ENCODE peak calls at places on chromosomes 13 and 19, in six cellular contexts. A, G, N, L, W and R are unnamed samples.

GRCh38 chr19:4013886-4014540 is 6.5 kb downstream of the PIAS4 start:
- DNase-seq in A (no peak), L (no peak), N (no peak), G (no peak), W (no peak), R (no peak)

GRCh38 chr19:14149011-14149410 is 12.6 kb upstream of the ASF1B start:
- DNase-seq in N (no peak), W (no peak), A (no peak), L (no peak), G (no peak), R (no peak)

GRCh38 chr13:23674795-23675640 is 104.8 kb downstream of the TNFRSF19 start:
- DNase-seq in L (no peak), G (no peak), N (no peak), A (no peak), W (no peak), R (peak)

GRCh38 chr13:96089749-96090239 is at the start of gene HS6ST3:
- DNase-seq in N (no peak), W (peak), A (no peak), L (no peak), G (peak), R (peak)

GRCh38 chr19:13053761-13054604 is 48.7 kb downstream of the LYL1 start:
- DNase-seq in N (no peak), W (no peak), A (no peak), L (no peak), G (peak), R (peak)

GRCh38 chr19:18230941-18231734 is 4.9 kb upstream of the PDE4C start:
- DNase-seq in L (no peak), G (peak), N (no peak), A (no peak), W (no peak), R (no peak)

GRCh38 chr13:36549126-36549702 is 116.9 kb downstream of the CCNA1 start:
- DNase-seq in W (no peak), L (no peak), A (no peak), N (no peak), G (no peak), R (no peak)

GRCh38 chr13:33676700-33677048 is 141.3 kb upstream of the RFC3 start:
- DNase-seq in A (no peak), G (no peak), L (no peak), N (no peak), W (peak), R (peak)

GRCh38 chr19:41616785-41617621 is 9.9 kb downstream of the CEACAM4 start:
- DNase-seq in G (peak), A (peak), N (no peak), L (no peak), W (peak), R (peak)

GRCh38 chr19:46639356-46640061 is 3.5 kb upstream of the GNG8 start:
- DNase-seq in G (no peak), N (no peak), A (peak), W (peak), L (no peak), R (no peak)

GRCh38 chr13:31192306-31192705 is 7.5 kb upstream of the B3GLCT start:
- DNase-seq in N (no peak), L (no peak), A (no peak), W (no peak), G (no peak), R (no peak)

GRCh38 chr13:47144782-47145181 is 247.9 kb upstream of the HTR2A start:
- DNase-seq in A (no peak), G (no peak), L (no peak), W (no peak), N (no peak), R (no peak)

GRCh38 chr13:111337206-111337605 is 16.8 kb downstream of the TEX29 start:
- DNase-seq in A (no peak), G (peak), N (no peak), L (no peak), W (no peak), R (peak)

GRCh38 chr19:19061491-19061890 is 2.3 kb upstream of the SLC25A42 start:
- DNase-seq in G (no peak), N (no peak), L (no peak), W (no peak), A (no peak), R (no peak)

GRCh38 chr19:40370997-40371801 is 18.8 kb downstream of the HIPK4 start:
- DNase-seq in W (peak), G (no peak), A (no peak), N (no peak), L (no peak), R (no peak)

GRCh38 chr13:38538412-38538811 is 148.5 kb upstream of the FREM2 start:
- DNase-seq in G (no peak), W (no peak), A (no peak), N (no peak), L (no peak), R (no peak)

GRCh38 chr19:14471436-14472187 is 3.5 kb downstream of the PTGER1 start:
- DNase-seq in A (no peak), N (no peak), W (no peak), G (no peak), L (no peak), R (no peak)

GRCh38 chr19:14950421-14950820 is 9.1 kb downstream of the OR7C2 start:
- DNase-seq in A (no peak), W (no peak), G (no peak), N (no peak), L (no peak), R (no peak)

GRCh38 chr19:51250786-51251452 is at the start of gene SIGLECL1:
- DNase-seq in L (no peak), G (peak), N (no peak), A (no peak), W (no peak), R (no peak)

DNA sequence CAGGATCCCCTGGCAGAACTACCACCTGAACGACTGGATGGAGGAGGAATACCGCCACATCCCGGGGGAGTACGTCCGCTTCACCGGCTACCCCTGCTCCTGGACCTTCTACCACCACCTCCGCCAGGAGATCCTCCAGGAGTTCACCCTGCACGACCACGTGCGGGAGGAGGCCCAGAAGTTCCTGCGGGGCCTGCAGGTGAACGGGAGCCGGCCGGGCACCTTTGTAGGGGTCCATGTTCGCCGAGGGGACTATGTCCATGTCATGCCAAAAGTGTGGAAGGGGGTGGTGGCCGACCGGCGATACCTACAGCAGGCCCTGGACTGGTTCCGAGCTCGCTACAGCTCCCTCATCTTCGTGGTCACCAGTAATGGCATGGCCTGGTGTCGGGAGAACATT is 7.5 kb downstream of the FUT2 start:
- DNase-seq in N (no peak), A (no peak), W (no peak), L (no peak), G (no peak), R (no peak)
- H3K27ac ChIP-seq in N (no peak), A (no peak), W (no peak), L (no peak), G (no peak), R (no peak)

DNA sequence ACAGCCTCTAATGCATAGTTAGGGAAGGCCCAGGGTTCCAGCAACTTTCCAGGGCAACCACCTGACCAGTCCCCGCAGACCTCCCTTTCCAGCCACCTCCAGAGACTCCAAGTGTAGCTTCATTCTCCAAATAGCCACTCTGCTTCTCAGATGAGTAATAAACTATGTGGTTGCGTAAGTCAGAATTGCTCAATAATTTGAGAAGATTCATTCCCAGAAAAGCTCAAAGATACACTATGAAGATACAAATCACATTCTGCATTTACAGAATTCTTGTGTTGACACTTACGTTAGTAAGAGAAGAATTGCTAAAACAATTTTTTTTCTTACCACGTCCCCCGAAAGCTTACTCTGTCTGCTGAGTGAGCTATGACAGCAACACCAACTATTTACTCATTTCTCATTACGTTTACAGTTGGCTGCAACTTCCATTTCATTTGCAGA is 8.2 kb upstream of the LATS2 start:
- DNase-seq in G (no peak), W (peak), N (no peak), A (no peak), L (no peak), R (peak)
- H3K27ac ChIP-seq in G (no peak), W (peak), N (no peak), A (no peak), L (no peak), R (peak)

GRCh38 chr13:45769072-45769471 is 67.0 kb downstream of the CBY2 start:
- DNase-seq in N (no peak), A (no peak), G (peak), W (peak), L (peak), R (no peak)
- H3K27ac ChIP-seq in N (no peak), A (no peak), G (peak), W (peak), L (no peak), R (no peak)

GRCh38 chr19:2982983-2983350 is 5.6 kb downstream of the TLE6 start:
- DNase-seq in L (no peak), W (peak), G (peak), N (no peak), A (no peak), R (peak)
- H3K27ac ChIP-seq in L (no peak), W (peak), G (no peak), N (no peak), A (peak), R (no peak)